ENCODE peak calls at places on chromosome 5, in four cellular contexts. P is heart left ventricle, G is bronchial epithelial cell, E is HFFc6. U is an unnamed sample.

GRCh38 chr5:72818866-72819534 is 2.5 kb downstream of the TNPO1 start:
- DNase-seq in P (peak; percentile 69), G (peak; percentile 71), E (peak; percentile 44), U (peak; percentile 24)

GRCh38 chr5:174086751-174087150 is 41.2 kb downstream of the NSG2 start:
- DNase-seq in G (no peak), E (no peak), P (no peak), U (no peak)

GRCh38 chr5:73722224-73722623 is 96.2 kb downstream of the ARHGEF28 start:
- DNase-seq in G (no peak), E (peak; percentile 21), P (no peak), U (peak; percentile 32)

GRCh38 chr5:128163991-128164390 is 80.4 kb downstream of the SLC12A2 start:
- DNase-seq in P (no peak), E (peak; percentile 21), G (peak; percentile 86), U (peak; percentile 2)

GRCh38 chr5:119393201-119393691 is 37.4 kb downstream of the TNFAIP8 start:
- DNase-seq in E (peak; percentile 36), G (no peak), P (no peak), U (no peak)

GRCh38 chr5:177508837-177509236 is 789 bp downstream of the DOK3 start:
- DNase-seq in G (no peak), E (no peak), P (no peak), U (no peak)

GRCh38 chr5:168578506-168579205 is 512 bp downstream of the PANK3 start:
- DNase-seq in P (no peak), E (no peak), G (peak; percentile 25), U (no peak)

GRCh38 chr5:108720416-108720815 is 27.3 kb upstream of the FER start:
- DNase-seq in G (peak; percentile 70), E (no peak), P (no peak), U (no peak)

GRCh38 chr5:147176422-147176821 is 58.4 kb upstream of the STK32A start:
- DNase-seq in P (no peak), E (no peak), G (no peak), U (no peak)

GRCh38 chr5:139745800-139746690 is 49.6 kb upstream of the PSD2 start:
- DNase-seq in G (peak; percentile 66), P (peak; percentile 72), E (peak; percentile 55), U (peak; percentile 87)

GRCh38 chr5:178624626-178625546 is 2.0 kb downstream of the CLK4 start:
- DNase-seq in E (peak; percentile 61), G (no peak), P (no peak), U (no peak)

GRCh38 chr5:28009526-28010025 is 971.2 kb upstream of the CDH9 start:
- DNase-seq in P (no peak), G (peak; percentile 52), E (no peak), U (no peak)

GRCh38 chr5:172959824-172960799 is 888 bp downstream of the RPL26L1 start:
- DNase-seq in E (no peak), P (no peak), G (no peak), U (no peak)

GRCh38 chr5:92927291-92927778 is 653.7 kb downstream of the NR2F1-AS1 start:
- DNase-seq in E (no peak), G (peak; percentile 28), P (peak; percentile 40), U (no peak)

GRCh38 chr5:6013496-6013895 is 364.9 kb downstream of the MED10 start:
- DNase-seq in E (no peak), P (no peak), G (no peak), U (no peak)

GRCh38 chr5:31197183-31197582 is 3.7 kb downstream of the CDH6 start:
- DNase-seq in P (no peak), G (peak; percentile 32), E (peak; percentile 25), U (peak; percentile 66)

GRCh38 chr5:10400834-10401233 is 40.8 kb upstream of the ROPN1L start:
- DNase-seq in G (peak; percentile 3), E (no peak), P (no peak), U (no peak)

GRCh38 chr5:63323926-63324325 is 638.3 kb downstream of the HTR1A start:
- DNase-seq in P (no peak), E (no peak), G (no peak), U (no peak)

GRCh38 chr5:62555930-62556329 is 22.7 kb upstream of the LRRC70 start:
- DNase-seq in E (no peak), G (no peak), P (no peak), U (no peak)

GRCh38 chr5:81370912-81371311 is 23.0 kb downstream of the ACOT12 start:
- DNase-seq in P (no peak), G (no peak), E (no peak), U (no peak)

GRCh38 chr5:80275347-80275746 is 19.5 kb upstream of the SERINC5 start:
- DNase-seq in P (no peak), E (no peak), G (peak; percentile 12), U (no peak)

GRCh38 chr5:33892419-33893151 is 795 bp upstream of the ADAMTS12 start:
- DNase-seq in G (peak; percentile 9), P (no peak), E (peak; percentile 89), U (peak; percentile 84)

GRCh38 chr5:6484899-6485298 is 36.2 kb downstream of the UBE2QL1 start:
- DNase-seq in P (no peak), E (no peak), G (no peak), U (no peak)

GRCh38 chr5:142053434-142054253 is 40.8 kb upstream of the GNPDA1 start:
- DNase-seq in E (peak; percentile 82), G (peak; percentile 49), P (no peak), U (peak; percentile 22)

GRCh38 chr5:73180561-73180960 is 7.6 kb downstream of the TMEM174 start:
- DNase-seq in E (no peak), G (no peak), P (no peak), U (no peak)

GRCh38 chr5:99037668-99038067 is 108.9 kb upstream of the CHD1 start:
- DNase-seq in P (peak; percentile 59), E (no peak), G (peak; percentile 33), U (no peak)

GRCh38 chr5:124951105-124951504 is 204.7 kb upstream of the ZNF608 start:
- DNase-seq in P (no peak), E (no peak), G (no peak), U (no peak)

GRCh38 chr5:17785774-17786173 is 151.5 kb downstream of the TAF11L14 start:
- DNase-seq in G (no peak), E (no peak), P (no peak), U (no peak)

GRCh38 chr5:34957857-34958690 is 28.7 kb downstream of the DNAJC21 start:
- DNase-seq in E (peak; percentile 40), G (peak; percentile 32), P (no peak), U (peak; percentile 52)